ENCODE peak calls at places on chromosome 15, in nine cellular contexts. T is IMR-90, K is HepG2, J is GM12878, F is heart left ventricle, Z is foreskin keratinocyte, Y is uterus, O is stomach, W is left ventricle myocardium inferior. C is an unnamed sample.

GRCh38 chr15:72803006-72803405 is 19.4 kb upstream of the ADPGK start:
- DNase-seq in T (no peak), K (no peak), J (no peak), F (no peak), Z (no peak), Y (no peak), O (no peak), W (no peak), C (no peak)

GRCh38 chr15:88624156-88624970 is 3.2 kb downstream of the AEN start:
- DNase-seq in T (peak; percentile 61), K (peak; percentile 58), J (no peak), F (no peak), Z (no peak), Y (peak; percentile 46), O (no peak), W (no peak), C (peak; percentile 38)

GRCh38 chr15:46222861-46223260 is 588.0 kb downstream of the SQOR start:
- DNase-seq in T (no peak), K (no peak), J (no peak), F (no peak), Z (no peak), Y (no peak), O (no peak), W (no peak), C (no peak)

GRCh38 chr15:25055356-25056068 is 100.7 kb downstream of the SNRPN start:
- DNase-seq in T (no peak), K (no peak), J (no peak), F (no peak), Z (no peak), Y (no peak), O (peak; percentile 22), W (no peak), C (no peak)

GRCh38 chr15:40511093-40511471 is 40.3 kb downstream of the CHST14 start:
- DNase-seq in T (no peak), K (no peak), J (no peak), F (no peak), Z (no peak), Y (no peak), O (no peak), W (no peak), C (no peak)

GRCh38 chr15:34657469-34658127 is 74.1 kb upstream of the GOLGA8B start:
- DNase-seq in T (no peak), K (no peak), J (no peak), F (no peak), Z (no peak), Y (no peak), O (no peak), W (no peak), C (no peak)

GRCh38 chr15:62165793-62166380 is 802 bp upstream of the C2CD4B start:
- DNase-seq in T (no peak), K (no peak), J (no peak), F (no peak), Z (no peak), Y (no peak), O (no peak), W (no peak), C (no peak)

GRCh38 chr15:90004671-90005070 is 3.5 kb downstream of the ZNF710 start:
- DNase-seq in T (peak; percentile 99), K (peak; percentile 71), J (no peak), F (peak; percentile 49), Z (peak; percentile 97), Y (peak; percentile 38), O (no peak), W (no peak), C (no peak)

GRCh38 chr15:90038639-90039095 is 37.5 kb downstream of the ZNF710 start:
- DNase-seq in T (no peak), K (peak; percentile 95), J (no peak), F (no peak), Z (no peak), Y (no peak), O (no peak), W (no peak), C (no peak)

GRCh38 chr15:39191871-39192281 is 389.0 kb upstream of the THBS1 start:
- DNase-seq in T (peak; percentile 61), K (peak; percentile 71), J (no peak), F (no peak), Z (peak; percentile 98), Y (no peak), O (no peak), W (no peak), C (no peak)

GRCh38 chr15:29451201-29451781 is 181.7 kb upstream of the NSMCE3 start:
- DNase-seq in T (no peak), K (peak; percentile 11), J (no peak), F (no peak), Z (no peak), Y (no peak), O (no peak), W (no peak), C (no peak)

GRCh38 chr15:22259881-22260421 is 179.6 kb downstream of the OR4M2 start:
- DNase-seq in T (no peak), K (no peak), J (no peak), F (no peak), Z (no peak), Y (no peak), O (no peak), W (no peak), C (no peak)

GRCh38 chr15:36778516-36778915 is 199.1 kb downstream of the CDIN1 start:
- DNase-seq in T (peak; percentile 81), K (no peak), J (no peak), F (no peak), Z (no peak), Y (no peak), O (no peak), W (no peak), C (no peak)

GRCh38 chr15:27082526-27082925 is 111.5 kb downstream of the GABRG3 start:
- DNase-seq in T (no peak), K (no peak), J (no peak), F (no peak), Z (no peak), Y (no peak), O (no peak), W (no peak), C (no peak)

GRCh38 chr15:45186771-45187577 is 792 bp downstream of the SHF start:
- DNase-seq in T (no peak), K (peak; percentile 28), J (no peak), F (no peak), Z (no peak), Y (no peak), O (no peak), W (no peak), C (no peak)

GRCh38 chr15:45185903-45186770 is 1.6 kb downstream of the SHF start:
- DNase-seq in T (peak; percentile 20), K (no peak), J (no peak), F (no peak), Z (no peak), Y (no peak), O (no peak), W (no peak), C (no peak)

GRCh38 chr15:45184562-45185041 is 3.2 kb downstream of the SHF start:
- DNase-seq in T (no peak), K (no peak), J (no peak), F (no peak), Z (no peak), Y (no peak), O (no peak), W (no peak), C (no peak)

GRCh38 chr15:45183511-45183910 is 4.3 kb downstream of the SHF start:
- DNase-seq in T (no peak), K (no peak), J (no peak), F (no peak), Z (no peak), Y (no peak), O (no peak), W (no peak), C (no peak)

GRCh38 chr15:45185069-45185779 is 2.5 kb downstream of the SHF start:
- DNase-seq in T (no peak), K (no peak), J (no peak), F (no peak), Z (no peak), Y (no peak), O (no peak), W (no peak), C (no peak)
- H3K27ac ChIP-seq in T (no peak overlapping the region), K (no peak overlapping the region), J (no peak overlapping the region), F (no peak overlapping the region), Z (no peak overlapping the region), Y (peak overlapping the region; percentile 20), O (no peak overlapping the region), W (no peak overlapping the region), C (no peak overlapping the region)

DNA sequence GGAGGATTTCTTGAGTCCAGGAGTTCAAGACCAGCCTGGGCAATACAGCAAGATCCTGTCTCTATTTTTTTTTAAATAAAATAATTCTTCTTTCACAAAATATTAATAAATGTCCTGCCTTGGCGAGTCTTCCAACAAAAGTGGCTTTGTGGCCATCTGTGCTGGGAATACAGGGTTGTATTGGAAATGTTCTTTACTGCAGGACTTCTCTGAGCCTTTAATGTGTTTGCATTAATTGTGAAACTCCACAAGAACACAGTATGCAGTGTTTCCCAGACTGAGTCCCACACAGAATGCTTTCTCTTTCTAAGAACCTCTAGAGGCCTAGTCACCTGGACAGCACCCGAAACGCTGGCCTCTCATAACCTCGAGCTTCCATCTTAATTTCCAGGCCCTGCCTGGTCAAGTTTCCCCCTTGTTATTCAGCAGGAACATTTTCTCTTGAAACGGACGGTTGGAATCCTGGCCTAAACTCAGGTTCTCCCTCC is 85.4 kb upstream of the ARRDC4 start:
- DNase-seq in T (no peak), K (no peak), J (no peak), F (no peak), Z (peak; percentile 10), Y (no peak), O (no peak), W (no peak), C (no peak)
- H3K4me1 ChIP-seq in T (no peaks in the 10 kb centered on the region), K (no peaks in the 10 kb centered on the region), J (no peaks in the 10 kb centered on the region), F (no peaks in the 10 kb centered on the region), Z (no peaks in the 10 kb centered on the region), Y (no peaks in the 10 kb centered on the region), O (no peaks in the 10 kb centered on the region), W (no peaks in the 10 kb centered on the region), C (no peaks in the 10 kb centered on the region)

DNA sequence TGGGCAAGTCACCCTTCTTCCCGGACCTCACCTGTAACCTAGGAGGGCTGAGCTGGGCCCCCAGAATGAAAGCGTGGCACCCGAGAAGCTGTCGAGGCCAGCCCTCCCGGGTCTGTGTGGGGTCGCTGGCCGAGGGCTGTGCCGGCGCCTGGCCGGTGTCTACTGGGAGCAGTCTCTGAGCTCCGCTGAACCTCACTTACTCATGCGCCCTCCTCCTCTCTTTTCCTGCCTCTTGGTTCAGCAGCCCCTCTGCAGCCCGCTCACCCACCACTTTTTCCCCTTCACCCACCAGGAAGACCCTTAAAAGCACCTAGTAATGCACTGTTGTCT is 419 bp downstream of the HYKK start:
- DNase-seq in T (no peak), K (no peak), J (no peak), F (no peak), Z (no peak), Y (no peak), O (no peak), W (no peak), C (no peak)
- H3K27ac ChIP-seq in T (no peak overlapping the region), K (peak overlapping the region; percentile 55), J (no peak overlapping the region), F (no peak overlapping the region), Z (no peak overlapping the region), Y (peak overlapping the region; percentile 83), O (peak overlapping the region; percentile 73), W (peak overlapping the region; percentile 81), C (no peak overlapping the region)

DNA sequence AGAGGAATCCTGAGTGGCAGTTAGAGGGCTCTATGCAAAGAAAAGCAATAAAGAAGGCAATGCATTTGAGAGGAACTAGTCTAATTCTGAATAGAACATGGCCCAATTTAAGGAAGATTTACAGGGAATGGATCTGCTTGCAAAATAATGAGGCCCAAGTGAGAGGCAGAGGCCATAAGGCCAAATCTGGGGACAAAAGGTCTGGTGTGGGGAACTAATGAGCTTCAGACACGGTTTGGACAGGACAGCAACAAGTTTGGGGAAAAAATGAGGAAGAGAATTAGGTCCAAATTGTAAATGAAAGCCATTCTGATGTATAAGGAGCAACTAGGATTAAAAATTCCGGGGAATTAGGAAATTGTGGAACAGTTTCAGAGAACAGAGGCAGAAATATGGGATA is 73.9 kb downstream of the RBPMS2 start:
- DNase-seq in T (no peak), K (no peak), J (no peak), F (no peak), Z (no peak), Y (no peak), O (no peak), W (no peak), C (no peak)
- H3K4me1 ChIP-seq in T (peaks cover 27% of the 10 kb centered on the region), K (peaks cover 74% of the 10 kb centered on the region), J (peaks cover 24% of the 10 kb centered on the region), F (peaks cover 65% of the 10 kb centered on the region), Z (peaks cover 35% of the 10 kb centered on the region), Y (peaks cover 5% of the 10 kb centered on the region), O (peaks cover 43% of the 10 kb centered on the region), W (peaks cover 73% of the 10 kb centered on the region), C (peaks cover 45% of the 10 kb centered on the region)